ENCODE peak calls at places on chromosomes 12 and 14, in four cellular contexts. H is HepG2, M is H1, P is K562. T is an unnamed sample.

GRCh38 chr14:60775296-60775695 is 40.7 kb downstream of the MNAT1 start:
- DNase-seq in M (no peak), P (no peak), H (no peak), T (no peak)

GRCh38 chr14:29805415-29806123 is 122.1 kb downstream of the PRKD1 start:
- DNase-seq in H (no peak), M (no peak), P (peak), T (no peak)

GRCh38 chr12:127063339-127064090 is 1203.5 kb upstream of the TMEM132C start:
- DNase-seq in P (peak), H (no peak), M (no peak), T (no peak)

GRCh38 chr14:68682166-68683103 is 110.4 kb downstream of the ZFP36L1 start:
- DNase-seq in M (no peak), H (peak), P (peak), T (peak)

GRCh38 chr12:104693493-104693892 is 236.7 kb downstream of the CHST11 start:
- DNase-seq in H (no peak), M (no peak), P (no peak), T (no peak)

GRCh38 chr12:92094751-92095161 is 50.9 kb downstream of the BTG1 start:
- DNase-seq in P (no peak), M (no peak), H (no peak), T (no peak)

GRCh38 chr12:63066782-63067181 is 84.2 kb downstream of the AVPR1A start:
- DNase-seq in M (no peak), H (no peak), P (no peak), T (no peak)

GRCh38 chr12:13583630-13584029 is 387.1 kb downstream of the EMP1 start:
- DNase-seq in M (no peak), H (no peak), P (no peak), T (no peak)

GRCh38 chr14:24283796-24284460 is 12.5 kb upstream of the RABGGTA start:
- DNase-seq in H (no peak), M (no peak), P (no peak), T (no peak)

GRCh38 chr12:69442894-69443293 is 27.3 kb upstream of the FRS2 start:
- DNase-seq in P (no peak), M (no peak), H (no peak), T (no peak)

GRCh38 chr12:110765144-110765543 is 22.5 kb upstream of the PPP1CC start:
- DNase-seq in P (no peak), M (no peak), H (no peak), T (no peak)

GRCh38 chr12:106144847-106145246 is 6.1 kb upstream of the NUAK1 start:
- DNase-seq in H (no peak), P (no peak), M (no peak), T (no peak)

GRCh38 chr12:13211191-13211858 is 14.8 kb downstream of the EMP1 start:
- DNase-seq in P (no peak), H (no peak), M (no peak), T (no peak)

GRCh38 chr12:64461634-64462414 is 9.9 kb downstream of the TBK1 start:
- DNase-seq in H (peak), P (no peak), M (no peak), T (no peak)

GRCh38 chr12:90974286-90974685 is 19.3 kb upstream of the CCER1 start:
- DNase-seq in P (no peak), H (no peak), M (no peak), T (no peak)

GRCh38 chr14:35285168-35285990 is 6.8 kb upstream of the PSMA6 start:
- DNase-seq in H (no peak), M (no peak), P (no peak), T (peak)

GRCh38 chr14:69699743-69700309 is 67.1 kb upstream of the SRSF5 start:
- DNase-seq in H (no peak), P (no peak), M (no peak), T (no peak)

GRCh38 chr12:124359671-124360581 is 65.0 kb downstream of the RFLNA start:
- DNase-seq in M (no peak), H (no peak), P (no peak), T (no peak)

DNA sequence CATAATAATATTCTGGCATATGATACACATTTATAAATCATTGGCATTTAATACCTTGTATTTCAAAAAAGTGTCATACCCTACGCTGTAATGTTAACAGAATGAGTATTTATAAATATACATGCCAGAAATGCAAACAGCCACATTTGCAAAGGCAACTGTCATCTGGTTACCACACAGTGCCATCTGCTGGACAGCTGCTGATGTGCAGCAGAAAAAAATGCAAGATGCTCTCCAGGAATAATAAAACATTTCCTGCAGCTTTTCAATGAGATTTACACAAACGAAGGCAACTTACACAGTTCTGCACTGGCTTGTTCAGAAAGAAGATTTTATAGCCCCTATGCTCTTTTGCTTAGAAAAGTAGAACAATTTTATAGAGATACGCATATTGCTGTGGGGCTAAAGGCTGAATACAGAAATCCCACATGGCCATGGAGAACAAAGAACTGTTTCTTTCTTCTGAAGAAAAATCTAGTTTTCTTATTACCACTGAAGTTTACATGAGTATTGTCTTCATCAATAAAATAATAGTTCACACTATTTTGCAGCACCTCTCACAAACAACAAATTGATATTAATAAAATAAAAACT is 182.4 kb upstream of the GRIP1 start:
- DNase-seq in H (peak), M (peak), P (peak), T (peak)
- TF ChIP-seq HDAC2 in H (no peak), M (no peak), P (no peak), T (no peak)

GRCh38 chr12:52759218-52759617 is 17.9 kb downstream of the KRT76 start:
- DNase-seq in P (no peak), M (no peak), H (no peak), T (no peak)
- H2AFZ ChIP-seq in P (no peak), M (no peak), H (no peak), T (no peak)

GRCh38 chr12:131736807-131737484 is 26.1 kb downstream of the SFSWAP start:
- DNase-seq in H (no peak), P (no peak), M (peak), T (no peak)
- TF ChIP-seq HDAC2 in H (no peak), P (no peak), M (no peak), T (no peak)

GRCh38 chr14:92998957-92999356 is 76.0 kb downstream of the CHGA start:
- DNase-seq in M (no peak), P (no peak), H (no peak), T (no peak)

GRCh38 chr14:93003945-93004698 is 81.2 kb downstream of the CHGA start:
- DNase-seq in M (no peak), P (no peak), H (no peak), T (no peak)

GRCh38 chr14:93004699-93005082 is 81.7 kb downstream of the CHGA start:
- DNase-seq in M (no peak), H (no peak), P (no peak), T (no peak)

GRCh38 chr14:93002851-93003298 is 79.9 kb downstream of the CHGA start:
- DNase-seq in H (peak), P (peak), M (no peak), T (no peak)

GRCh38 chr14:93002049-93002448 is 79.1 kb downstream of the CHGA start:
- DNase-seq in M (no peak), H (no peak), P (no peak), T (no peak)
- H2AFZ ChIP-seq in M (no peak), H (no peak), P (no peak), T (no peak)

GRCh38 chr12:3071710-3072109 is 5.5 kb upstream of the TSPAN9 start:
- DNase-seq in P (no peak), M (no peak), H (no peak), T (no peak)

GRCh38 chr12:3069714-3070113 is 7.5 kb upstream of the TSPAN9 start:
- DNase-seq in M (no peak), P (no peak), H (no peak), T (no peak)

GRCh38 chr12:3073438-3074255 is 3.5 kb upstream of the TSPAN9 start:
- DNase-seq in H (peak), M (peak), P (peak), T (peak)

GRCh38 chr12:3075315-3075714 is 1.9 kb upstream of the TSPAN9 start:
- DNase-seq in P (no peak), M (no peak), H (no peak), T (no peak)

DNA sequence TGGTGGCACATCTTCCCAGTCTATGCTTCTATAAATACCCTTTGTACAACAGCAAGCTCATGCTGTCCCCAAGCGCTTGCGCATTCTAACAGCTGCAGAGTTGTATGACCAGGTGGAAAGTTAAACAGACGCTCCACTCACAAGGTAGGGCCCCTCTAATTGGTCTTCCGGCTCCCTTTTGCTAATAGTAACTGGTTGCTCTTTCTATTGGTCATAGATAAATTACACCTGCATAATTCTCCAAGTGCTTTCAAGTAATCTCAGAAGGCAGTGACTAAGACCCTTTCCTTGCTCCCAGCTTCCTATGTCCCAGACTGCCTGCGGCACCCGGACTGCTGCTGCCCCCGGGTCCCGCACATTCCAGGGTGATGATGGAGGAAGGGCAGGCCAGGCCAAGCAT is 6.1 kb upstream of the TSPAN9 start:
- DNase-seq in P (no peak), M (no peak), H (peak), T (no peak)
- TF ChIP-seq HDAC2 in P (no peak), M (no peak), H (no peak), T (no peak)

GRCh38 chr12:52519826-52520662 is at the start of gene KRT5:
- DNase-seq in M (no peak), P (no peak), H (no peak), T (no peak)
- H2AFZ ChIP-seq in M (no peak), P (no peak), H (no peak), T (no peak)

DNA sequence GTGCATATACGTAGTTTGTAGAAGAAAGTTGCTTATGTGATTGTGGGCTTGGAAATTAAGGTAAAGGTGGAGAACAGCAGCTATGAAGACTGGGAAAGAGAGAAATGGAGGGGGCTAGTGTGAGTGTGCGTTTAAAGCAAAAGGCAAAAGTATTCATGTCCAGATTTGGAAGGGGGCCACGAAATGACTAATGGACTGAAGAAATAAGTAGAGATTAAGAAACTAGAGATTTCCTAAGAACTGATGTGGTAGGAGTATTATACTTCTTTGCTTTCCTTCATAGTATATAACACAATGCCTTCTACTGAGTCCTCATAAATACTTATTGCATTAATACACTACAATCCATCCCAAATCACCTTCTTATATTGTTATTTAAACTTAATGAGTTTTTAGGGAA is 298.6 kb upstream of the NOVA1 start:
- DNase-seq in M (no peak), H (no peak), P (no peak), T (no peak)
- TF ChIP-seq HDAC2 in M (no peak), H (no peak), P (no peak), T (no peak)

GRCh38 chr12:34219046-34219770 is 196.9 kb downstream of the ALG10 start:
- DNase-seq in P (no peak), H (no peak), M (no peak), T (no peak)

GRCh38 chr12:34215893-34216285 is 193.6 kb downstream of the ALG10 start:
- DNase-seq in P (no peak), M (no peak), H (no peak), T (no peak)

GRCh38 chr12:34215213-34215892 is 193.1 kb downstream of the ALG10 start:
- DNase-seq in H (no peak), M (no peak), P (no peak), T (no peak)

GRCh38 chr12:34217660-34218059 is 195.4 kb downstream of the ALG10 start:
- DNase-seq in P (no peak), H (no peak), M (no peak), T (no peak)

DNA sequence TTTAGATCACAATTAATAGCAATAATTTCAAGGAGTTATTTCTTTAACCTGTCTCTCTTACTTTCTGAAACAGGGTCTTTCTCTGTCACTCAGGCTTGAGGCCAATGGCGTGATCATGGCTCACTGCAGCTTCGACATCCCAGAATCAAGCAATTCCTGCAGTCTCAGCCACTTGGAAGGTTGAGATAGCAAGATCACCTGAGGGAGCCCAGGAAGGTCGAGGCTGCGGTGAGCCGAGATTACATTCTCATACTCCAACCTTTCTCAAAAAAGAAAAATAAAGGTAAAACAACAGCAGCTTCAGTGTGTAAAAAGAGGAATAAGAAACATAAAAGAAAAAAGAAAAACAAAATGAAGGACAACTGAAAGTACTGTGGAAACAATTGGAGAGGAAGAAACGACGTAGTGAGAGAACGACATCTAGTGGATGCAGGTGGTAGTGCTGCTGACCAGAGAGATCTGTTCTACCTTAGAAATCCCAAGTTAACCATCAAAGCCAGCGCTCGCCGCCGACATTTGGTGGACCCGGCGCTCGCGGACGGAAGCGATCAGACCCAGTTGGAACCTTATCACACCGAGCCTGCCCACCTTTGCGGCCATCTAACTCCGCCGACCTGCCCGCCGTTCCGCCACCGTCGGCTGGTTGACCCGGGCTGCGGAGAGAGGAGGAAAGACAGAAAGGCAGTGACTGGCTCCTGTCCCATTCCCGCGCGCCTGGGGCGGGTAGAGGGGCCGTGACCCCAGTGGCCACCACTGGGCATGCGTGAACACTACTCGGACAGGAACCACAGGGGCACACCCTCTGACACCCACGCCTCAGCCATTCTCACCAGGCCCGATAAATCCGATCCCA is 196.1 kb downstream of the ALG10 start:
- DNase-seq in P (peak), M (no peak), H (peak), T (peak)
- H2AFZ ChIP-seq in P (peak), M (no peak), H (peak), T (peak)

GRCh38 chr12:87152084-87152483 is 877.1 kb downstream of the C12orf50 start:
- DNase-seq in H (no peak), P (no peak), M (no peak), T (no peak)

GRCh38 chr12:87155616-87156015 is 873.6 kb downstream of the C12orf50 start:
- DNase-seq in P (no peak), H (no peak), M (no peak), T (no peak)

GRCh38 chr12:87152841-87153528 is 876.2 kb downstream of the C12orf50 start:
- DNase-seq in H (no peak), P (no peak), M (no peak), T (no peak)

GRCh38 chr12:87150969-87151662 is 878.1 kb downstream of the C12orf50 start:
- DNase-seq in H (no peak), P (no peak), M (no peak), T (peak)
- TF ChIP-seq HDAC2 in H (no peak), P (no peak), M (no peak), T (no peak)

GRCh38 chr12:24600559-24600958 is 348.3 kb downstream of the BCAT1 start:
- DNase-seq in M (no peak), P (no peak), H (no peak), T (no peak)
- H2AFZ ChIP-seq in M (no peak), P (no peak), H (no peak), T (no peak)

T was measured in GM12878.